ENCODE peak calls at places on chromosomes 5 and 9, in four cellular contexts. X, U, O and A are unnamed samples.

GRCh38 chr5:140108093-140109049 is 5.5 kb upstream of the PURA start:
- DNase-seq in X (no peak), U (no peak), O (no peak), A (no peak)

GRCh38 chr5:157558089-157558595 is 17.4 kb downstream of the ADAM19 start:
- DNase-seq in X (no peak), U (no peak), O (no peak), A (no peak)

GRCh38 chr5:122007445-122008010 is 45.8 kb downstream of the SRFBP1 start:
- DNase-seq in X (no peak), U (no peak), O (no peak), A (no peak)

GRCh38 chr5:68711311-68712200 is 382.3 kb upstream of the SLC30A5 start:
- DNase-seq in X (peak; percentile 16), U (no peak), O (no peak), A (peak; percentile 9)

GRCh38 chr5:131289738-131290137 is 25.9 kb downstream of the CDC42SE2 start:
- DNase-seq in X (no peak), U (no peak), O (no peak), A (no peak)

GRCh38 chr5:115160975-115161475 is 8.7 kb downstream of the TRIM36 start:
- DNase-seq in X (no peak), U (no peak), O (peak; percentile 37), A (no peak)

GRCh38 chr5:109876941-109877669 is 187.4 kb downstream of the MAN2A1 start:
- DNase-seq in X (no peak), U (no peak), O (no peak), A (no peak)

GRCh38 chr9:135615666-135616620 is 23.4 kb downstream of the GLT6D1 start:
- DNase-seq in X (no peak), U (no peak), O (no peak), A (no peak)

GRCh38 chr5:43683884-43684471 is 81.0 kb downstream of the NNT start:
- DNase-seq in X (no peak), U (no peak), O (no peak), A (no peak)

GRCh38 chr9:18333157-18333556 is 140.8 kb upstream of the ADAMTSL1 start:
- DNase-seq in X (no peak), U (no peak), O (no peak), A (no peak)

GRCh38 chr9:14315754-14316573 is 2.0 kb upstream of the NFIB start:
- DNase-seq in X (peak; percentile 29), U (no peak), O (peak; percentile 79), A (no peak)

GRCh38 chr9:110659891-110660541 is 8.6 kb upstream of the MUSK start:
- DNase-seq in X (no peak), U (no peak), O (no peak), A (no peak)